ENCODE peak calls at places on chromosome 21, in six cellular contexts. S is neuronal stem cell, E is H9, N is IMR-90, T is H1, V is mesenchymal stem cell. G is an unnamed sample.

GRCh38 chr21:42171091-42172053 is 47.6 kb upstream of the ABCG1 start:
- DNase-seq in S (no peak), E (no peak), N (no peak), V (no peak), T (no peak), G (peak)

GRCh38 chr21:31961704-31962103 is 88.9 kb downstream of the HUNK start:
- DNase-seq in E (no peak), S (no peak), T (no peak), V (no peak), N (no peak), G (no peak)

GRCh38 chr21:38306407-38306806 is 49.6 kb downstream of the KCNJ15 start:
- DNase-seq in E (no peak), V (no peak), N (peak), T (no peak), S (no peak), G (no peak)

GRCh38 chr21:22516230-22516629 is 1518.0 kb downstream of the NCAM2 start:
- DNase-seq in N (no peak), E (no peak), V (no peak), T (no peak), S (no peak), G (no peak)

GRCh38 chr21:36203603-36203889 is 46.9 kb downstream of the DOP1B start:
- DNase-seq in S (no peak), E (no peak), T (no peak), V (peak), N (peak), G (peak)

GRCh38 chr21:17472167-17472566 is 40.7 kb upstream of the CXADR start:
- DNase-seq in T (no peak), E (no peak), S (no peak), N (no peak), V (no peak), G (no peak)

GRCh38 chr21:32520885-32521735 is 64.2 kb downstream of the TCP10L start:
- DNase-seq in T (no peak), E (no peak), N (peak), V (peak), S (no peak), G (peak)

GRCh38 chr21:15400905-15401304 is 328.9 kb upstream of the USP25 start:
- DNase-seq in N (no peak), S (no peak), E (no peak), V (no peak), T (no peak), G (no peak)

GRCh38 chr21:41957991-41958766 is 4.4 kb upstream of the C2CD2 start:
- DNase-seq in T (no peak), V (peak), S (no peak), N (peak), E (no peak), G (peak)

GRCh38 chr21:37257526-37257966 is 9.6 kb downstream of the VPS26C start:
- DNase-seq in V (peak), N (peak), T (no peak), S (no peak), E (no peak), G (no peak)

GRCh38 chr21:38993561-38993960 is 187.8 kb downstream of the ETS2 start:
- DNase-seq in T (no peak), N (peak), V (peak), S (no peak), E (no peak), G (no peak)

GRCh38 chr21:15065381-15066230 is 806 bp upstream of the NRIP1 start:
- DNase-seq in T (no peak), V (peak), E (peak), N (peak), S (peak), G (peak)

GRCh38 chr21:37373539-37373938 is 7.0 kb downstream of the DYRK1A start:
- DNase-seq in N (no peak), V (no peak), T (no peak), E (no peak), S (no peak), G (no peak)

GRCh38 chr21:16279658-16280581 is 550.1 kb downstream of the USP25 start:
- DNase-seq in E (no peak), T (peak), V (peak), N (peak), S (peak), G (no peak)

GRCh38 chr21:19684328-19684727 is 1280.7 kb upstream of the TMPRSS15 start:
- DNase-seq in S (no peak), T (no peak), N (no peak), V (no peak), E (no peak), G (no peak)

GRCh38 chr21:15005391-15005790 is 59.4 kb downstream of the NRIP1 start:
- DNase-seq in V (no peak), N (peak), S (no peak), T (peak), E (peak), G (no peak)

GRCh38 chr21:42199488-42200463 is 19.2 kb upstream of the ABCG1 start:
- DNase-seq in S (no peak), V (peak), N (peak), T (no peak), E (no peak), G (peak)

GRCh38 chr21:32371913-32372314 is 20.9 kb downstream of the URB1 start:
- DNase-seq in E (no peak), T (no peak), V (peak), S (no peak), N (peak), G (peak)

GRCh38 chr21:34614693-34615486 is at the start of gene RCAN1:
- DNase-seq in N (peak), E (peak), T (peak), S (peak), V (peak), G (peak)

GRCh38 chr21:34613679-34614442 is 1.1 kb downstream of the RCAN1 start:
- DNase-seq in S (no peak), N (peak), E (no peak), V (peak), T (no peak), G (no peak)

GRCh38 chr21:34614443-34614692 is 545 bp downstream of the RCAN1 start:
- DNase-seq in T (no peak), E (no peak), V (no peak), S (no peak), N (no peak), G (no peak)

GRCh38 chr21:34617753-34618339 is 2.9 kb upstream of the RCAN1 start:
- DNase-seq in V (no peak), T (no peak), N (no peak), E (no peak), S (no peak), G (no peak)

DNA sequence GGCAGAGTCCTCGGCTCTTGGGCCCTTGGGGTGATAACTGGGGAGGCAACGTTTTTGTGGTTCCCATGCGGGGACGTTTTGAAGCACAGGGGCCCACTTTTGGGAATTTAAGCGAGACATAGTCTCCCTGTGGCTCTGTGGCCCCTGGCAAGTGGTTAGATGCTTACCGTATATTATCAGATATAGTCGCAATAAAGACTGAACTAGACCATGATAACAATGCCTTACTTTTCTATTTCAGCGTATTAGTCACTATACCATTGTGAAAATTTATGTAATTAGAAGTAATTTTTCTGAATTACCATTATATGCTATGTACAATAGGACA is 538 bp upstream of the RCAN1 start:
- DNase-seq in N (no peak), E (no peak), T (no peak), S (no peak), V (no peak), G (no peak)
- H2AFZ ChIP-seq in N (peak), E (no peak), T (no peak), S (peak), V (no peak), G (peak)

GRCh38 chr21:29002442-29003144 is 9.9 kb upstream of the LTN1 start:
- DNase-seq in T (peak), S (peak), N (peak), E (peak), V (peak), G (peak)
- H3K18ac ChIP-seq in T (peak), S (peak), N (peak), E (peak), V (peak), G (peak)

DNA sequence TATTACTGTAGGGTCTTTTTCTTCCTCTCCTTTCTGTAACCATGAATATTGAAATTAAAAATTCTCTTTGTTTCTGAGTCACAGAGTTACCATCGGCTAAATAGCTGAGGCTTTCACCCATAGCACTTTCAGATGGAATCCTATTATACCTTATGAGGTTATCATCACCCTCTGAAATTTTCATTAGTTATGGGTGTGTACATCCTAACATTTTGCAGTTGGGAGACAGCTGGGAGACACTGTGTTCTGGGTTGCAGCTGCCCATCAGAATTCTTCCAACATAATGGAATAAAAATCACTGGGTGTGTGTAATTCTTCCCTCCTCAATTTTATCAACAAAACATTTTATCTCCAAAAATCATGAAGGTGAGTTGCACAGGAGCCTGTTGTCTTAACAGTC is 17.5 kb downstream of the CYYR1 start:
- DNase-seq in V (no peak), S (no peak), N (no peak), T (no peak), E (no peak), G (no peak)
- H3K23ac ChIP-seq in V (no peak), S (no peak), N (no peak), T (no peak), E (no peak), G (no peak)

GRCh38 chr21:43343992-43344886 is 82.7 kb downstream of the SIK1 start:
- DNase-seq in S (no peak), V (no peak), E (no peak), T (no peak), N (no peak), G (no peak)
- H2AFZ ChIP-seq in S (peak), V (no peak), E (no peak), T (no peak), N (peak), G (no peak)

GRCh38 chr21:44283953-44284352 is 1.7 kb upstream of the AIRE start:
- DNase-seq in S (no peak), T (no peak), N (no peak), V (no peak), E (no peak), G (no peak)
- H3K18ac ChIP-seq in S (peak), T (peak), N (no peak), V (no peak), E (no peak), G (no peak)

GRCh38 chr21:46322351-46323226 is 1.1 kb downstream of the C21orf58 start:
- DNase-seq in S (no peak), T (no peak), E (no peak), V (peak), N (peak), G (peak)
- H3K23ac ChIP-seq in S (no peak), T (no peak), E (no peak), V (peak), N (peak), G (no peak)

GRCh38 chr21:20882462-20883415 is 115.5 kb upstream of the NCAM2 start:
- DNase-seq in V (peak), N (peak), T (peak), S (peak), E (peak), G (peak)
- H2AFZ ChIP-seq in V (no peak), N (no peak), T (no peak), S (no peak), E (no peak), G (no peak)

DNA sequence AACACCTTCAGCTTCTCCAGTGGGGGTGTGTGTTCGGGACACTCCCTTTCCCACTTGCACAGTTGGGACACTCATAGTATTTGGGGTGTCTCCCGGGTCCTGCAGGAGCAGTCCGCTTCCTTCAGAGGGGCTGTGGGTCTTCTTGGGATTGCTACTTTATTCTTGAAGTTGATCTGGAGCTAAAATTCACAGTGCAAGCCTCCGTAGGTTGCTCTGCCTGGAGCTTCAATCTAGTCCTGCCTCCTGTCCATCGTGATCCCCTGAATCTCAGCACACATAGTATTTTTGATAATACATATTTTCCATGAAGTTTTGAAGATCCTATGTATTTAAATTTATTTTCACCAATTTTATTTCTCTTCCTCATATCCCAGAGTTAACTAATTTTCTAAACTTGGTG is 902.1 kb downstream of the LTN1 start:
- DNase-seq in V (no peak), N (no peak), E (no peak), S (no peak), T (no peak), G (no peak)
- H3K18ac ChIP-seq in V (no peak), N (no peak), E (no peak), S (no peak), T (no peak), G (no peak)